ENCODE peak calls at places on chromosomes 1 and 21, in six cellular contexts. One of them, this sample, is unnamed.

GRCh38 chr1:64004451-64004850 is 199.0 kb upstream of the UBE2U start:
- DNase-seq in ascending aorta: no peak
- DNase-seq in BE2C: no peak
- DNase-seq in M059J: peak
- DNase-seq in amygdala: no peak
- DNase-seq in K562: no peak
- DNase-seq in this sample: no peak

GRCh38 chr1:226995966-226996332 is 55.9 kb downstream of the COQ8A start:
- DNase-seq in ascending aorta: no peak
- DNase-seq in BE2C: no peak
- DNase-seq in M059J: no peak
- DNase-seq in amygdala: no peak
- DNase-seq in K562: no peak
- DNase-seq in this sample: no peak

GRCh38 chr1:204108312-204109141 is 35.6 kb downstream of the SOX13 start:
- DNase-seq in ascending aorta: no peak
- DNase-seq in BE2C: no peak
- DNase-seq in M059J: no peak
- DNase-seq in amygdala: no peak
- DNase-seq in K562: no peak
- DNase-seq in this sample: no peak

GRCh38 chr1:37930246-37931142 is 16.4 kb downstream of the INPP5B start:
- DNase-seq in ascending aorta: no peak
- DNase-seq in BE2C: no peak
- DNase-seq in M059J: peak
- DNase-seq in amygdala: no peak
- DNase-seq in K562: peak
- DNase-seq in this sample: no peak

GRCh38 chr1:152029144-152029936 is 7.5 kb downstream of the S100A11 start:
- DNase-seq in ascending aorta: no peak
- DNase-seq in BE2C: no peak
- DNase-seq in M059J: peak
- DNase-seq in amygdala: no peak
- DNase-seq in K562: no peak
- DNase-seq in this sample: no peak

GRCh38 chr1:90313756-90314155 is 318.8 kb downstream of the ZNF326 start:
- DNase-seq in ascending aorta: no peak
- DNase-seq in BE2C: no peak
- DNase-seq in M059J: peak
- DNase-seq in amygdala: peak
- DNase-seq in K562: no peak
- DNase-seq in this sample: no peak

GRCh38 chr1:186819140-186819539 is 9.6 kb upstream of the PLA2G4A start:
- DNase-seq in ascending aorta: no peak
- DNase-seq in BE2C: no peak
- DNase-seq in M059J: peak
- DNase-seq in amygdala: no peak
- DNase-seq in K562: no peak
- DNase-seq in this sample: peak

GRCh38 chr1:243490748-243491686 is 235.2 kb downstream of the SDCCAG8 start:
- DNase-seq in ascending aorta: no peak
- DNase-seq in BE2C: peak
- DNase-seq in M059J: no peak
- DNase-seq in amygdala: no peak
- DNase-seq in K562: no peak
- DNase-seq in this sample: no peak

GRCh38 chr1:113721010-113721409 is 38.3 kb downstream of the PHTF1 start:
- DNase-seq in ascending aorta: no peak
- DNase-seq in BE2C: no peak
- DNase-seq in M059J: no peak
- DNase-seq in amygdala: no peak
- DNase-seq in K562: no peak
- DNase-seq in this sample: no peak

GRCh38 chr1:240801445-240801844 is 189.5 kb upstream of the GREM2 start:
- DNase-seq in ascending aorta: no peak
- DNase-seq in BE2C: no peak
- DNase-seq in M059J: peak
- DNase-seq in amygdala: no peak
- DNase-seq in K562: no peak
- DNase-seq in this sample: no peak

GRCh38 chr21:26945916-26946315 is 21.0 kb downstream of the ADAMTS5 start:
- DNase-seq in ascending aorta: no peak
- DNase-seq in BE2C: no peak
- DNase-seq in M059J: peak
- DNase-seq in amygdala: peak
- DNase-seq in K562: no peak
- DNase-seq in this sample: no peak

GRCh38 chr21:44723177-44724131 is 12.1 kb upstream of the TSPEAR start:
- DNase-seq in ascending aorta: no peak
- DNase-seq in BE2C: no peak
- DNase-seq in M059J: no peak
- DNase-seq in amygdala: no peak
- DNase-seq in K562: no peak
- DNase-seq in this sample: no peak

GRCh38 chr1:173507205-173507846 is 30.2 kb downstream of the PRDX6 start:
- DNase-seq in ascending aorta: no peak
- DNase-seq in BE2C: no peak
- DNase-seq in M059J: peak
- DNase-seq in amygdala: peak
- DNase-seq in K562: no peak
- DNase-seq in this sample: peak

GRCh38 chr1:17043676-17044075 is 10.2 kb downstream of the SDHB start:
- DNase-seq in ascending aorta: no peak
- DNase-seq in BE2C: no peak
- DNase-seq in M059J: no peak
- DNase-seq in amygdala: no peak
- DNase-seq in K562: no peak
- DNase-seq in this sample: no peak

GRCh38 chr1:10195570-10195969 is 14.8 kb upstream of the KIF1B start:
- DNase-seq in ascending aorta: no peak
- DNase-seq in BE2C: no peak
- DNase-seq in M059J: peak
- DNase-seq in amygdala: no peak
- DNase-seq in K562: no peak
- DNase-seq in this sample: no peak

GRCh38 chr1:194071200-194071599 is 884.8 kb upstream of the B3GALT2 start:
- DNase-seq in ascending aorta: no peak
- DNase-seq in BE2C: peak
- DNase-seq in M059J: no peak
- DNase-seq in amygdala: no peak
- DNase-seq in K562: no peak
- DNase-seq in this sample: no peak

GRCh38 chr1:56263908-56264307 is 315.5 kb downstream of the PLPP3 start:
- DNase-seq in ascending aorta: no peak
- DNase-seq in BE2C: no peak
- DNase-seq in M059J: no peak
- DNase-seq in amygdala: no peak
- DNase-seq in K562: no peak
- DNase-seq in this sample: no peak

GRCh38 chr1:233668725-233669294 is 54.9 kb downstream of the KCNK1 start:
- DNase-seq in ascending aorta: no peak
- DNase-seq in BE2C: no peak
- DNase-seq in M059J: peak
- DNase-seq in amygdala: no peak
- DNase-seq in K562: peak
- DNase-seq in this sample: no peak

GRCh38 chr1:237817277-237817676 is 73.4 kb downstream of the ZP4 start:
- DNase-seq in ascending aorta: no peak
- DNase-seq in BE2C: no peak
- DNase-seq in M059J: peak
- DNase-seq in amygdala: no peak
- DNase-seq in K562: no peak
- DNase-seq in this sample: no peak

GRCh38 chr1:28067523-28068090 is 20.8 kb downstream of the EYA3 start:
- DNase-seq in ascending aorta: no peak
- DNase-seq in BE2C: no peak
- DNase-seq in M059J: no peak
- DNase-seq in amygdala: no peak
- DNase-seq in K562: no peak
- DNase-seq in this sample: no peak

GRCh38 chr1:227732586-227733308 is 2.4 kb downstream of the JMJD4 start:
- DNase-seq in ascending aorta: no peak
- DNase-seq in BE2C: no peak
- DNase-seq in M059J: no peak
- DNase-seq in amygdala: no peak
- DNase-seq in K562: no peak
- DNase-seq in this sample: no peak

GRCh38 chr1:179029293-179029692 is 3.6 kb downstream of the FAM20B start:
- DNase-seq in ascending aorta: no peak
- DNase-seq in BE2C: no peak
- DNase-seq in M059J: no peak
- DNase-seq in amygdala: no peak
- DNase-seq in K562: peak
- DNase-seq in this sample: no peak

GRCh38 chr1:170192535-170192934 is 46.8 kb downstream of the NTMT2 start:
- DNase-seq in ascending aorta: no peak
- DNase-seq in BE2C: no peak
- DNase-seq in M059J: peak
- DNase-seq in amygdala: no peak
- DNase-seq in K562: no peak
- DNase-seq in this sample: no peak

GRCh38 chr1:244325056-244325764 is 126.5 kb downstream of the ADSS2 start:
- DNase-seq in ascending aorta: no peak
- DNase-seq in BE2C: no peak
- DNase-seq in M059J: no peak
- DNase-seq in amygdala: no peak
- DNase-seq in K562: peak
- DNase-seq in this sample: no peak

GRCh38 chr1:48687271-48688045 is 89.2 kb downstream of the BEND5 start:
- DNase-seq in ascending aorta: no peak
- DNase-seq in BE2C: no peak
- DNase-seq in M059J: no peak
- DNase-seq in amygdala: no peak
- DNase-seq in K562: no peak
- DNase-seq in this sample: peak

GRCh38 chr1:205693421-205693991 is 13.2 kb upstream of the SLC45A3 start:
- DNase-seq in ascending aorta: no peak
- DNase-seq in BE2C: no peak
- DNase-seq in M059J: no peak
- DNase-seq in amygdala: no peak
- DNase-seq in K562: no peak
- DNase-seq in this sample: no peak

GRCh38 chr1:173868266-173869107 is at the start of gene ZBTB37:
- DNase-seq in ascending aorta: peak
- DNase-seq in BE2C: peak
- DNase-seq in M059J: peak
- DNase-seq in amygdala: peak
- DNase-seq in K562: peak
- DNase-seq in this sample: no peak

GRCh38 chr1:111576547-111576946 is 43.0 kb upstream of the RAP1A start:
- DNase-seq in ascending aorta: no peak
- DNase-seq in BE2C: no peak
- DNase-seq in M059J: no peak
- DNase-seq in amygdala: no peak
- DNase-seq in K562: no peak
- DNase-seq in this sample: no peak

GRCh38 chr1:22619808-22620207 is 16.6 kb upstream of the C1QA start:
- DNase-seq in ascending aorta: no peak
- DNase-seq in BE2C: no peak
- DNase-seq in M059J: no peak
- DNase-seq in amygdala: no peak
- DNase-seq in K562: no peak
- DNase-seq in this sample: no peak

GRCh38 chr1:160189649-160190625 is at the start of gene CASQ1:
- DNase-seq in ascending aorta: no peak
- DNase-seq in BE2C: no peak
- DNase-seq in M059J: peak
- DNase-seq in amygdala: no peak
- DNase-seq in K562: no peak
- DNase-seq in this sample: no peak

GRCh38 chr21:37914211-37914900 is 1.9 kb downstream of the KCNJ6 start:
- DNase-seq in ascending aorta: no peak
- DNase-seq in BE2C: no peak
- DNase-seq in M059J: peak
- DNase-seq in amygdala: no peak
- DNase-seq in K562: peak
- DNase-seq in this sample: no peak

GRCh38 chr1:2209400-2210083 is 15.0 kb upstream of the FAAP20 start:
- DNase-seq in ascending aorta: no peak
- DNase-seq in BE2C: no peak
- DNase-seq in M059J: no peak
- DNase-seq in amygdala: no peak
- DNase-seq in K562: no peak
- DNase-seq in this sample: no peak

GRCh38 chr1:48470506-48470905 is 1.5 kb downstream of the SPATA6 start:
- DNase-seq in ascending aorta: no peak
- DNase-seq in BE2C: no peak
- DNase-seq in M059J: no peak
- DNase-seq in amygdala: peak
- DNase-seq in K562: no peak
- DNase-seq in this sample: peak

GRCh38 chr1:42210421-42211133 is 46.0 kb upstream of the GUCA2A start:
- DNase-seq in ascending aorta: no peak
- DNase-seq in BE2C: no peak
- DNase-seq in M059J: peak
- DNase-seq in amygdala: no peak
- DNase-seq in K562: peak
- DNase-seq in this sample: no peak

GRCh38 chr1:8238141-8239038 is 79.5 kb upstream of the SLC45A1 start:
- DNase-seq in ascending aorta: no peak
- DNase-seq in BE2C: no peak
- DNase-seq in M059J: peak
- DNase-seq in amygdala: no peak
- DNase-seq in K562: no peak
- DNase-seq in this sample: no peak

GRCh38 chr1:118116909-118117308 is 68.1 kb downstream of the SPAG17 start:
- DNase-seq in ascending aorta: no peak
- DNase-seq in BE2C: no peak
- DNase-seq in M059J: no peak
- DNase-seq in amygdala: no peak
- DNase-seq in K562: no peak
- DNase-seq in this sample: no peak

GRCh38 chr1:31593770-31594632 is 17.7 kb downstream of the TINAGL1 start:
- DNase-seq in ascending aorta: no peak
- DNase-seq in BE2C: peak
- DNase-seq in M059J: peak
- DNase-seq in amygdala: no peak
- DNase-seq in K562: peak
- DNase-seq in this sample: no peak

GRCh38 chr1:27235827-27236226 is 1.4 kb downstream of the WDTC1 start:
- DNase-seq in ascending aorta: no peak
- DNase-seq in BE2C: no peak
- DNase-seq in M059J: no peak
- DNase-seq in amygdala: no peak
- DNase-seq in K562: no peak
- DNase-seq in this sample: no peak

GRCh38 chr1:106232128-106232527 is 824.3 kb upstream of the PRMT6 start:
- DNase-seq in ascending aorta: no peak
- DNase-seq in BE2C: no peak
- DNase-seq in M059J: no peak
- DNase-seq in amygdala: no peak
- DNase-seq in K562: no peak
- DNase-seq in this sample: no peak

This sample was measured in smooth muscle cell of the brain vasculature.